ENCODE peak calls at places on chromosomes 4 and X, in five cellular contexts. J is IMR-90, V is NB4, Q is testis, T is lower leg skin. W is an unnamed sample.

GRCh38 chrX:137432609-137433008 is 133.3 kb upstream of the ZIC3 start:
- DNase-seq in V (peak; percentile 40), T (no peak), Q (no peak), J (no peak), W (peak; percentile 13)

GRCh38 chr4:130043796-130044195 is 947.8 kb downstream of the C4orf33 start:
- DNase-seq in J (no peak), V (no peak), Q (no peak), T (no peak), W (no peak)

GRCh38 chr4:183026701-183027100 is 72.4 kb upstream of the WWC2 start:
- DNase-seq in T (no peak), Q (no peak), J (no peak), V (no peak), W (no peak)

GRCh38 chr4:140069068-140069467 is 84.9 kb downstream of the MAML3 start:
- DNase-seq in T (no peak), J (peak; percentile 73), Q (no peak), V (peak; percentile 43), W (no peak)

GRCh38 chrX:10611441-10612090 is 8.8 kb downstream of the MID1 start:
- DNase-seq in V (no peak), T (no peak), J (peak; percentile 27), Q (no peak), W (no peak)

GRCh38 chrX:71910526-71911022 is at the start of gene NHSL2:
- DNase-seq in T (no peak), V (no peak), J (peak; percentile 6), Q (peak; percentile 25), W (no peak)

GRCh38 chr4:22522206-22522605 is 6.3 kb upstream of the ADGRA3 start:
- DNase-seq in J (peak; percentile 5), V (no peak), Q (no peak), T (no peak), W (no peak)

GRCh38 chrX:43655151-43655676 is 885 bp upstream of the MAOA start:
- DNase-seq in J (peak; percentile 3), V (no peak), Q (peak; percentile 18), T (peak; percentile 86), W (no peak)

GRCh38 chrX:7640392-7640791 is 202.6 kb upstream of the VCX start:
- DNase-seq in Q (no peak), J (no peak), V (no peak), T (no peak), W (no peak)

GRCh38 chr4:73615613-73616012 is 4.6 kb downstream of the RASSF6 start:
- DNase-seq in T (no peak), Q (no peak), V (no peak), J (no peak), W (no peak)

GRCh38 chrX:49901068-49901467 is 21.3 kb upstream of the CLCN5 start:
- DNase-seq in T (no peak), V (no peak), Q (no peak), J (no peak), W (no peak)

GRCh38 chr4:40736910-40737309 is 12.8 kb upstream of the NSUN7 start:
- DNase-seq in Q (no peak), T (no peak), J (peak; percentile 22), V (peak; percentile 66), W (no peak)

GRCh38 chrX:57516491-57516890 is 75.3 kb upstream of the ZXDB start:
- DNase-seq in Q (no peak), J (no peak), V (no peak), T (peak; percentile 77), W (no peak)

GRCh38 chrX:3227526-3227925 is 118.9 kb downstream of the MXRA5 start:
- DNase-seq in Q (no peak), J (no peak), T (no peak), V (no peak), W (no peak)

GRCh38 chr4:142353149-142353738 is 492.9 kb downstream of the INPP4B start:
- DNase-seq in Q (peak; percentile 26), V (peak; percentile 42), J (peak; percentile 80), T (no peak), W (no peak)

GRCh38 chr4:108303488-108304177 is 134.9 kb upstream of the LEF1 start:
- DNase-seq in Q (no peak), T (no peak), J (peak; percentile 1), V (no peak), W (no peak)

GRCh38 chr4:165394275-165394674 is 15.5 kb downstream of the CPE start:
- DNase-seq in J (peak; percentile 27), Q (no peak), T (no peak), V (no peak), W (no peak)

GRCh38 chrX:116409224-116409623 is 27.2 kb upstream of the SLC6A14 start:
- DNase-seq in J (no peak), Q (no peak), V (no peak), T (no peak), W (no peak)

GRCh38 chrX:136639506-136640176 is 8.3 kb upstream of the CD40LG start:
- DNase-seq in J (no peak), V (peak; percentile 63), T (no peak), Q (no peak), W (no peak)

GRCh38 chr4:1683903-1684755 is at the start of gene FAM53A:
- DNase-seq in T (peak; percentile 98), Q (peak; percentile 94), J (peak; percentile 78), V (peak; percentile 91), W (peak; percentile 70)
- TF ChIP-seq POLR2A in T (no peak), Q (no peak), J (peak; percentile 81), V (peak; percentile 60), W (peak; percentile 67)

GRCh38 chrX:153973127-153974002 is 811 bp downstream of the TMEM187 start:
- DNase-seq in J (no peak), V (peak; percentile 28), Q (no peak), T (no peak), W (no peak)
- TF ChIP-seq POLR2A in J (no peak), V (no peak), Q (no peak), T (no peak), W (no peak)

DNA sequence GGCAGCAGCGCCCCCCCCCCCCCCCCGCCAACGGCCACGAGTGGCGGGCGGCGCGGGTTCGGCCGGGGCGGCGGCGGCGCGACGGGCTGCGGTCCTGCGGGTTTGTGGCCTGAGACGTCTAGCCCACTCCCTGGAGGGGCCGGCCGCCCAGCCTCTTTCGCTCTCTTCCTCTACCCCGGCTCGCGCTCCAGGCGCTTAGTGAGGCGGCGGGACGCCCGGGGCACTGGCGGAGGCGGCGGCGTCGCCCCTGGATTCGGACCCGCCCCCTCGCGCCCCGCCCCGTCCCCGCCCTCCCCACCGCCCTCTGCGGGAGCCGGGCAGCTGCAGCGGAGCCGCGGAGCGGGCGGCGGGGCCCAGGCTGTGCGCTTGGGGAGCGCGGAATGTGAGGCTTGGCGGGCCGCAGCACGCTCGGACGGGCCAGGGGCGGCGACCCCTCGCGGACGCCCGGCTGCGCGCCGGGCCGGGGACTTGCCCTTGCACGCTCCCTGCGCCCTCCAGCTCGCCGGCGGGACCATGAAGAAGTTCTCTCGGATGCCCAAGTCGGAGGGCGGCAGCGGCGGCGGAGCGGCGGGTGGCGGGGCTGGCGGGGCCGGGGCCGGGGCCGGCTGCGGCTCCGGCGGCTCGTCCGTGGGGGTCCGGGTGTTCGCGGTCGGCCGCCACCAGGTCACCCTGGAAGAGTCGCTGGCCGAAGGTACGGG is at the start of gene BMP2K:
- DNase-seq in J (peak; percentile 66), Q (peak; percentile 84), T (peak; percentile 95), V (peak; percentile 86), W (peak; percentile 61)
- TF ChIP-seq POLR2A in J (peak; percentile 81), Q (no peak), T (no peak), V (peak; percentile 79), W (peak; percentile 71)

GRCh38 chr4:173371292-173372192 is 788 bp downstream of the SAP30 start:
- DNase-seq in Q (peak; percentile 77), V (peak; percentile 79), T (peak; percentile 94), J (peak; percentile 69), W (peak; percentile 8)
- TF ChIP-seq POLR2A in Q (no peak), V (no peak), T (no peak), J (no peak), W (no peak)

DNA sequence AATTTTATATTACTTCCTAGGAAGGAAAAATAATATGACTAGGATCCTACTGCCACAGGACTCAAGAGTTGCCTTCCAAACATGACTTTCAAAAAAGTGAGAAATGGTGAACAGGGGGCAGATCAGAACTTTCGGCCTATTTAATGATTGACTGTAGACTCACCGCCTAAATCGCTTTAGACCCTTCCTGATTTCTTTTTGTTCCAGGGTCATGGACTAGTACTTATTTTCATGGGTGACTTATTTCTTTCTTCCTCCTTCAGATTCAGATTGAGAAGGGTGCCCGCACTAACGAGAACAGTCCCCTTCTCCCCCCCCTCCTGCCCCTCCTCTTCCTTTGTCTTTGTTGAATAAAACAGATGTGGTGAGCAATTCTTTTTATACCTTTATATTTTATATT is 48.0 kb upstream of the KLHL8 start:
- DNase-seq in J (no peak), T (no peak), Q (no peak), V (no peak), W (no peak)
- TF ChIP-seq POLR2A in J (no peak), T (no peak), Q (no peak), V (no peak), W (no peak)

W was measured in H54.